ENCODE peak calls at places on chromosomes 3 and 15, in nine cellular contexts. V, T, R, B, A, G, S, P and N are unnamed samples.

GRCh38 chr15:90286678-90287077 is 21.2 kb downstream of the NGRN start:
- DNase-seq in A (no peak), P (no peak), B (no peak), S (no peak), R (no peak), G (no peak), T (peak; percentile 40), V (peak; percentile 24), N (no peak)

GRCh38 chr15:88385078-88385700 is 82.0 kb downstream of the MRPL46 start:
- DNase-seq in B (no peak), V (peak; percentile 78), P (no peak), R (peak; percentile 66), G (no peak), A (no peak), T (no peak), S (no peak), N (no peak)

GRCh38 chr15:65651831-65652749 is 30.4 kb downstream of the SLC24A1 start:
- DNase-seq in T (no peak), G (no peak), A (no peak), P (no peak), R (no peak), B (no peak), V (no peak), S (no peak), N (no peak)

GRCh38 chr3:145939431-145939830 is 221.6 kb downstream of the PLOD2 start:
- DNase-seq in R (no peak), T (no peak), A (no peak), G (no peak), P (no peak), V (no peak), S (no peak), B (no peak), N (no peak)

GRCh38 chr3:109023656-109024254 is 70.1 kb upstream of the GUCA1C start:
- DNase-seq in G (no peak), R (peak; percentile 25), V (peak; percentile 39), P (no peak), B (no peak), T (peak; percentile 52), S (no peak), A (no peak), N (no peak)

GRCh38 chr3:188974856-188975611 is 196.7 kb upstream of the TPRG1 start:
- DNase-seq in T (peak; percentile 91), P (no peak), S (no peak), R (peak; percentile 68), B (no peak), G (no peak), V (peak; percentile 74), A (no peak), N (no peak)

GRCh38 chr15:90680371-90680935 is 36.7 kb upstream of the BLM start:
- DNase-seq in G (no peak), V (peak; percentile 95), A (peak; percentile 21), B (no peak), R (peak; percentile 96), S (no peak), P (peak; percentile 48), T (no peak), N (no peak)

GRCh38 chr15:85496551-85497545 is 116.4 kb downstream of the AKAP13 start:
- DNase-seq in R (no peak), T (no peak), B (no peak), G (no peak), S (no peak), P (no peak), A (no peak), V (no peak), N (no peak)

GRCh38 chr15:56098230-56098899 is 105.0 kb upstream of the NEDD4 start:
- DNase-seq in R (no peak), B (no peak), V (no peak), G (no peak), P (no peak), T (no peak), A (no peak), S (no peak), N (no peak)

GRCh38 chr3:108099679-108100428 is 9.0 kb upstream of the CD47 start:
- DNase-seq in V (no peak), S (no peak), B (no peak), A (no peak), R (no peak), P (no peak), G (peak; percentile 16), T (peak; percentile 34), N (peak; percentile 69)

GRCh38 chr3:151768393-151768930 is 34.7 kb downstream of the AADACL2 start:
- DNase-seq in T (no peak), G (no peak), V (no peak), B (no peak), S (no peak), R (no peak), A (no peak), P (no peak), N (no peak)

GRCh38 chr3:105906834-105907233 is 38.0 kb upstream of the CBLB start:
- DNase-seq in R (peak; percentile 72), G (no peak), V (peak; percentile 71), B (no peak), P (peak; percentile 31), A (peak; percentile 40), S (no peak), T (no peak), N (no peak)

GRCh38 chr15:52224211-52224610 is 33.0 kb upstream of the GNB5 start:
- DNase-seq in A (no peak), B (no peak), P (no peak), V (no peak), T (no peak), R (no peak), G (no peak), S (no peak), N (no peak)

GRCh38 chr3:128190501-128190900 is 37.2 kb downstream of the EEFSEC start:
- DNase-seq in B (no peak), T (no peak), S (no peak), R (peak; percentile 36), P (no peak), G (no peak), V (peak; percentile 50), A (no peak), N (no peak)

GRCh38 chr15:65096481-65097385 is 18.3 kb downstream of the UBAP1L start:
- DNase-seq in R (no peak), A (no peak), G (no peak), B (no peak), V (no peak), P (no peak), T (no peak), S (no peak), N (no peak)

GRCh38 chr3:27366062-27366591 is 3.1 kb downstream of the NEK10 start:
- DNase-seq in G (no peak), R (no peak), A (no peak), P (no peak), B (no peak), V (no peak), T (no peak), S (no peak), N (no peak)

DNA sequence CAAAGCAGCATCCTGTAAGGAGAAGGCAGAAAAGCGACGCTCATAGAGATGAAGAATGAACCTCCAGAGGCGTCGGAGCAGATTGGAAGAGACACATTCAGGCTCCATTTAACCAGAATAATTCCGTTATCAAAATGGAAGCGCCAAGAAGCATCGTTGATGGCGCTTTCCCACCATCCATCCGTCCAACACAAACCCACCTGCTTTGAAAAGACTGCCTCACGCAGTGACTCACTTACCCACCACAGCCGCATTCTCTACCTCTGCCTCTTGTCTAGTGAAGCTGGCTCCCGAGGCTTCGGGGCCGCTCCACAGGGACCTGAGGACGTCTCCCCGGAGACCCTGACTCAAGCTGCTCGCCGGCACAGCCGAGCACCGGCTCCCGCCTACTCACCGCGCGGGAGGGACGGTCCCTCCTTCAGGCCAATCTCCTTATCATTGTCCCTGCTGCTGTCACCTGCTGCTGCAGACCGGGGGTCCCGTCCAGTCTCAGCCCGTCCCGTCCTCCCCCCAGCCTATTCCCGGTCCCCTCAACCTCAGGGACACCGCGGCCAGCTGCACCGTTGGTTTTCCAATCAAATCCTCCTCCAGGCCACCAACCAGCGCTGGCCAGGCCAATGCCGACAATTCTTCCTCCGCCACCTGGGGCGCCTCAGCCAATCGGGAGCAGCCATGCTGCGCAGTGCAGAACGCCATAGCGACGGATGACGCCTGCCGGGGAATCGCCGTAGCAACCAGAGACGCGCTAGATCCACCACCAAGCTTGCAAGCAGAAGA is at the start of gene NEK10:
- DNase-seq in V (peak; percentile 87), S (no peak), G (peak; percentile 85), P (peak; percentile 83), R (peak; percentile 82), T (peak; percentile 88), B (peak; percentile 97), A (peak; percentile 39), N (peak; percentile 95)
- TF ChIP-seq CTCF in V (no peak), S (no peak), G (peak; percentile 17), P (peak; percentile 10), R (no peak), T (no peak), B (no peak), A (no peak), N (no peak)

DNA sequence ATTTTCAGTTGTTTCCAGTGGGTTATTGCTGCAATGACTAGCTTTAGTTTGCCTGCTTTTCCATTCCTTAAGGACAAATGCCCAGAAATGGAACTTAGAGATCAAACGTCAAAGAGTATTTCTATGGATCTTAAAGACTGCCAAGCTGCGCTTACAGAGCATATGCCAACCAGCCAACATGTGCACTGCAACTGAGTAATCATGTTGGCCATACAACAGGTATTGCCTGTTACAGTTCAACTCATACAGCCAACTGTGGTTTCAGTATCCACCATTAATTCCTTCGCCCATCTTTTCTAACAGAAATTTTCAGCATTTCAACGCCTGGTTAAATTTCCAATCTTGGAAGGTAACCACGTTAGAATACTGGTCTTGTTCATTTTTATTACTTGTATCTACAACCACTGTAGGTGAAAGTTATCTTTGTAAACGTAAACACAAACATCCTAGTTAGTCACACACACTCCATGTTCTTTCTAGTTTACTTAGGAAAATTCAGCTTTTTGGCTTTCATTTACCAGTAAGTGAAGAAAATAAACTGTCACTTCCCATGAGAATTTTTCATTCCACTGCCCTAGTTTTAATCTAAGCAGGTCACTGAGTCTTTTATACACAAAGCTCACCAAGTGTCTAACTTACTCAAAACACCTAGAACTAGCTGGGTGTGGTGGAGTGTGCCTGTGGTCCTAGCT is 3.9 kb downstream of the RPL32 start:
- DNase-seq in V (no peak), R (no peak), G (no peak), A (no peak), B (no peak), S (no peak), T (no peak), P (no peak), N (no peak)
- H3K27ac ChIP-seq in V (peak overlapping the region; percentile 19), R (no peak overlapping the region), G (no peak overlapping the region), A (no peak overlapping the region), B (no peak overlapping the region), S (no peak overlapping the region), T (no peak overlapping the region), P (peak overlapping the region; percentile 42), N (no peak overlapping the region)

GRCh38 chr3:69530554-69530953 is 144.7 kb upstream of the FRMD4B start:
- DNase-seq in A (no peak), V (no peak), S (no peak), T (no peak), G (no peak), P (no peak), B (no peak), R (no peak), N (no peak)
- H3K4me1 ChIP-seq in A (no peaks in the 10 kb centered on the region), V (no peaks in the 10 kb centered on the region), S (no peaks in the 10 kb centered on the region), T (no peaks in the 10 kb centered on the region), G (peaks cover 33% of the 10 kb centered on the region), P (no peaks in the 10 kb centered on the region), B (no peaks in the 10 kb centered on the region), R (no peaks in the 10 kb centered on the region), N (no peaks in the 10 kb centered on the region)

DNA sequence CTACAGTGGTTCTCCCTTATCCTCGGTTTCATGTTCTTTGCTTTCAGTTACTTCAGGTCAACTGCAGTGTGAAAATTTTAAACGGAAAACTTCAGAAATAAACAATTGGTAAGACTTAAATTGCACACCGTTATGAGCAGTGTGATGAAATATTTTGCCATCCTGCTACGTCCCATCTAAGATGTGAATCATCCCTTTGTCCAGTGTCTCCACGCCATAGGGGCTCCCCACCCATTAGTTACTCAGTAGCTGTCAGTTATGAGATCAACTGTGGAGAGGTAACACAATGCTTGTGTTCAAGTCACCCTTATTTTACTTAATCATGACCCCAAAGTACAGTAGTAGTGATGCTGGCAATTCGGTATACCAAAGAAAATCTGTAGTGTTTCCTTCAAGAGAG is 47.4 kb downstream of the TJP1 start:
- DNase-seq in R (peak; percentile 81), P (no peak), V (peak; percentile 84), G (no peak), B (no peak), T (no peak), A (no peak), S (peak; percentile 10), N (no peak)
- TF ChIP-seq CTCF in R (no peak), P (no peak), V (no peak), G (no peak), B (no peak), T (no peak), A (no peak), S (no peak), N (no peak)